ENCODE peak calls at places on chromosomes 5 and 9, in six cellular contexts. One of them, this sample, is unnamed.
A peak's percentile ranks its signal among the peaks of the same experiment; 100 is the strongest.

GRCh38 chr9:114613087-114613486 is 2.0 kb downstream of the TMEM268 start:
- DNase-seq in foreskin keratinocyte: no peak
- DNase-seq in COR-L47: no peak
- DNase-seq in IMR-90: no peak
- DNase-seq in progenitor cell of endocrine pancreas: no peak
- DNase-seq in activated T-cell treated with anti-CD3 and anti-CD28 coated beads, Interleukin-2, amount 50 U/mL, for 72 hours: peak; percentile 6
- DNase-seq in this sample: no peak

GRCh38 chr5:176671890-176672615 is 24.8 kb downstream of the TSPAN17 start:
- DNase-seq in COR-L47: no peak
- DNase-seq in foreskin keratinocyte: no peak
- DNase-seq in IMR-90: no peak
- DNase-seq in activated T-cell treated with anti-CD3 and anti-CD28 coated beads, Interleukin-2, amount 50 U/mL, for 72 hours: no peak
- DNase-seq in progenitor cell of endocrine pancreas: no peak
- DNase-seq in this sample: no peak

GRCh38 chr5:548256-548655 is 24.0 kb upstream of the SLC9A3 start:
- DNase-seq in COR-L47: no peak
- DNase-seq in foreskin keratinocyte: peak; percentile 6
- DNase-seq in progenitor cell of endocrine pancreas: no peak
- DNase-seq in IMR-90: peak; percentile 19
- DNase-seq in activated T-cell treated with anti-CD3 and anti-CD28 coated beads, Interleukin-2, amount 50 U/mL, for 72 hours: no peak
- DNase-seq in this sample: no peak

GRCh38 chr5:119071573-119071874 is 637 bp downstream of the DMXL1 start:
- DNase-seq in activated T-cell treated with anti-CD3 and anti-CD28 coated beads, Interleukin-2, amount 50 U/mL, for 72 hours: no peak
- DNase-seq in foreskin keratinocyte: no peak
- DNase-seq in IMR-90: peak; percentile 2
- DNase-seq in progenitor cell of endocrine pancreas: no peak
- DNase-seq in COR-L47: no peak
- DNase-seq in this sample: peak; percentile 22

GRCh38 chr5:93941897-93942296 is 200.5 kb upstream of the POU5F2 start:
- DNase-seq in activated T-cell treated with anti-CD3 and anti-CD28 coated beads, Interleukin-2, amount 50 U/mL, for 72 hours: no peak
- DNase-seq in COR-L47: peak; percentile 12
- DNase-seq in progenitor cell of endocrine pancreas: no peak
- DNase-seq in IMR-90: no peak
- DNase-seq in foreskin keratinocyte: no peak
- DNase-seq in this sample: peak; percentile 49

GRCh38 chr9:35675732-35676392 is 2.1 kb downstream of the CA9 start:
- DNase-seq in activated T-cell treated with anti-CD3 and anti-CD28 coated beads, Interleukin-2, amount 50 U/mL, for 72 hours: peak; percentile 54
- DNase-seq in foreskin keratinocyte: no peak
- DNase-seq in IMR-90: no peak
- DNase-seq in progenitor cell of endocrine pancreas: peak; percentile 86
- DNase-seq in COR-L47: peak; percentile 23
- DNase-seq in this sample: no peak

GRCh38 chr9:35518212-35518917 is 28.5 kb downstream of the RUSC2 start:
- DNase-seq in IMR-90: peak; percentile 94
- DNase-seq in activated T-cell treated with anti-CD3 and anti-CD28 coated beads, Interleukin-2, amount 50 U/mL, for 72 hours: no peak
- DNase-seq in progenitor cell of endocrine pancreas: peak; percentile 40
- DNase-seq in COR-L47: no peak
- DNase-seq in foreskin keratinocyte: peak; percentile 98
- DNase-seq in this sample: no peak

GRCh38 chr5:40184-40583 is 51.8 kb upstream of the PLEKHG4B start:
- DNase-seq in progenitor cell of endocrine pancreas: no peak
- DNase-seq in activated T-cell treated with anti-CD3 and anti-CD28 coated beads, Interleukin-2, amount 50 U/mL, for 72 hours: no peak
- DNase-seq in foreskin keratinocyte: no peak
- DNase-seq in COR-L47: no peak
- DNase-seq in IMR-90: no peak
- DNase-seq in this sample: no peak

GRCh38 chr9:91285729-91286353 is 75.9 kb downstream of the AUH start:
- DNase-seq in IMR-90: peak; percentile 54
- DNase-seq in activated T-cell treated with anti-CD3 and anti-CD28 coated beads, Interleukin-2, amount 50 U/mL, for 72 hours: no peak
- DNase-seq in progenitor cell of endocrine pancreas: no peak
- DNase-seq in COR-L47: no peak
- DNase-seq in foreskin keratinocyte: no peak
- DNase-seq in this sample: no peak

GRCh38 chr5:148168246-148168645 is at the start of gene SPINK14:
- DNase-seq in activated T-cell treated with anti-CD3 and anti-CD28 coated beads, Interleukin-2, amount 50 U/mL, for 72 hours: no peak
- DNase-seq in IMR-90: no peak
- DNase-seq in progenitor cell of endocrine pancreas: no peak
- DNase-seq in foreskin keratinocyte: no peak
- DNase-seq in COR-L47: no peak
- DNase-seq in this sample: no peak

GRCh38 chr9:130128782-130129424 is 43.3 kb upstream of the NCS1 start:
- DNase-seq in IMR-90: peak; percentile 99
- DNase-seq in foreskin keratinocyte: peak; percentile 71
- DNase-seq in progenitor cell of endocrine pancreas: no peak
- DNase-seq in COR-L47: no peak
- DNase-seq in activated T-cell treated with anti-CD3 and anti-CD28 coated beads, Interleukin-2, amount 50 U/mL, for 72 hours: peak; percentile 59
- DNase-seq in this sample: no peak

GRCh38 chr9:72041775-72042194 is 18.6 kb downstream of the C9orf57 start:
- DNase-seq in activated T-cell treated with anti-CD3 and anti-CD28 coated beads, Interleukin-2, amount 50 U/mL, for 72 hours: no peak
- DNase-seq in IMR-90: peak; percentile 76
- DNase-seq in foreskin keratinocyte: peak; percentile 87
- DNase-seq in progenitor cell of endocrine pancreas: no peak
- DNase-seq in COR-L47: peak; percentile 82
- DNase-seq in this sample: peak; percentile 25

GRCh38 chr5:62718368-62718767 is 139.7 kb downstream of the LRRC70 start:
- DNase-seq in COR-L47: no peak
- DNase-seq in foreskin keratinocyte: no peak
- DNase-seq in IMR-90: no peak
- DNase-seq in activated T-cell treated with anti-CD3 and anti-CD28 coated beads, Interleukin-2, amount 50 U/mL, for 72 hours: no peak
- DNase-seq in progenitor cell of endocrine pancreas: no peak
- DNase-seq in this sample: no peak

This sample was measured in NCI-H748 treated with DMSO at 0.1 percent for 48 hours.